ENCODE peak calls at places on chromosomes 2 and 18, in seven cellular contexts. H, B, J, O, E, W and D are unnamed samples.

GRCh38 chr2:30041884-30042283 is 104.9 kb upstream of the YPEL5 start:
- DNase-seq in H (no peak), B (no peak), J (no peak), O (no peak), E (no peak), W (no peak), D (no peak)

GRCh38 chr2:88265352-88265960 is 95.3 kb downstream of the THNSL2 start:
- DNase-seq in H (no peak), B (peak; percentile 40), J (no peak), O (no peak), E (no peak), W (no peak), D (no peak)

GRCh38 chr2:209908511-209908910 is 93.9 kb upstream of the RPE start:
- DNase-seq in H (no peak), B (no peak), J (no peak), O (no peak), E (no peak), W (no peak), D (no peak)

GRCh38 chr18:73645175-73645715 is 502.4 kb downstream of the FBXO15 start:
- DNase-seq in H (no peak), B (no peak), J (no peak), O (no peak), E (no peak), W (no peak), D (no peak)

GRCh38 chr2:96163768-96164429 is 18.7 kb upstream of the DUSP2 start:
- DNase-seq in H (no peak), B (peak; percentile 87), J (no peak), O (no peak), E (peak; percentile 34), W (no peak), D (no peak)

GRCh38 chr18:57561728-57562423 is 24.6 kb downstream of the FECH start:
- DNase-seq in H (no peak), B (no peak), J (no peak), O (no peak), E (no peak), W (no peak), D (no peak)

GRCh38 chr2:168034586-168034985 is 212.8 kb downstream of the STK39 start:
- DNase-seq in H (no peak), B (no peak), J (no peak), O (no peak), E (no peak), W (no peak), D (no peak)

GRCh38 chr2:25168256-25169072 is at the start of gene POMC:
- DNase-seq in H (peak; percentile 26), B (no peak), J (no peak), O (peak; percentile 55), E (no peak), W (no peak), D (no peak)

GRCh38 chr2:64018715-64019082 is 529 bp downstream of the VPS54 start:
- DNase-seq in H (no peak), B (no peak), J (peak; percentile 52), O (peak; percentile 75), E (peak; percentile 49), W (peak; percentile 48), D (no peak)

GRCh38 chr18:5958822-5959221 is 63.5 kb upstream of the TMEM200C start:
- DNase-seq in H (no peak), B (no peak), J (no peak), O (no peak), E (no peak), W (no peak), D (no peak)

GRCh38 chr2:67304300-67304890 is 92.7 kb upstream of the ETAA1 start:
- DNase-seq in H (no peak), B (no peak), J (no peak), O (no peak), E (no peak), W (no peak), D (no peak)

GRCh38 chr2:144512421-144513272 is 7.3 kb downstream of the ZEB2 start:
- DNase-seq in H (no peak), B (no peak), J (no peak), O (no peak), E (no peak), W (no peak), D (no peak)

GRCh38 chr18:59233017-59233410 is 13.1 kb downstream of the GRP start:
- DNase-seq in H (no peak), B (no peak), J (no peak), O (no peak), E (no peak), W (no peak), D (no peak)

GRCh38 chr18:59379772-59380530 is 20.9 kb upstream of the LMAN1 start:
- DNase-seq in H (no peak), B (no peak), J (no peak), O (no peak), E (no peak), W (no peak), D (no peak)

GRCh38 chr2:43197568-43197896 is 28.9 kb downstream of the ZFP36L2 start:
- DNase-seq in H (no peak), B (no peak), J (no peak), O (no peak), E (no peak), W (no peak), D (no peak)

GRCh38 chr18:79439201-79440023 is 43.7 kb downstream of the NFATC1 start:
- DNase-seq in H (peak; percentile 75), B (no peak), J (no peak), O (no peak), E (no peak), W (no peak), D (no peak)

GRCh38 chr18:45847119-45847518 is 21.6 kb downstream of the SIGLEC15 start:
- DNase-seq in H (no peak), B (no peak), J (no peak), O (no peak), E (no peak), W (no peak), D (no peak)

GRCh38 chr2:62653582-62654422 is 51.7 kb upstream of the EHBP1 start:
- DNase-seq in H (no peak), B (no peak), J (no peak), O (no peak), E (no peak), W (no peak), D (no peak)

GRCh38 chr2:37742286-37742685 is 70.8 kb upstream of the CDC42EP3 start:
- DNase-seq in H (no peak), B (no peak), J (no peak), O (no peak), E (no peak), W (no peak), D (no peak)

GRCh38 chr2:234848578-234848977 is 103.2 kb upstream of the SH3BP4 start:
- DNase-seq in H (no peak), B (no peak), J (no peak), O (no peak), E (no peak), W (no peak), D (no peak)

GRCh38 chr2:133495226-133495625 is 73.0 kb downstream of the NCKAP5 start:
- DNase-seq in H (no peak), B (no peak), J (no peak), O (no peak), E (no peak), W (no peak), D (no peak)

GRCh38 chr18:44731866-44732555 is 51.3 kb downstream of the SETBP1 start:
- DNase-seq in H (no peak), B (no peak), J (no peak), O (no peak), E (peak; percentile 70), W (no peak), D (no peak)

GRCh38 chr18:44733069-44733753 is 52.5 kb downstream of the SETBP1 start:
- DNase-seq in H (no peak), B (no peak), J (no peak), O (no peak), E (peak; percentile 90), W (peak; percentile 49), D (no peak)

GRCh38 chr18:44732604-44733003 is 51.9 kb downstream of the SETBP1 start:
- DNase-seq in H (no peak), B (no peak), J (no peak), O (no peak), E (no peak), W (no peak), D (no peak)

GRCh38 chr18:44735071-44735470 is 54.4 kb downstream of the SETBP1 start:
- DNase-seq in H (no peak), B (no peak), J (no peak), O (no peak), E (no peak), W (no peak), D (no peak)

DNA sequence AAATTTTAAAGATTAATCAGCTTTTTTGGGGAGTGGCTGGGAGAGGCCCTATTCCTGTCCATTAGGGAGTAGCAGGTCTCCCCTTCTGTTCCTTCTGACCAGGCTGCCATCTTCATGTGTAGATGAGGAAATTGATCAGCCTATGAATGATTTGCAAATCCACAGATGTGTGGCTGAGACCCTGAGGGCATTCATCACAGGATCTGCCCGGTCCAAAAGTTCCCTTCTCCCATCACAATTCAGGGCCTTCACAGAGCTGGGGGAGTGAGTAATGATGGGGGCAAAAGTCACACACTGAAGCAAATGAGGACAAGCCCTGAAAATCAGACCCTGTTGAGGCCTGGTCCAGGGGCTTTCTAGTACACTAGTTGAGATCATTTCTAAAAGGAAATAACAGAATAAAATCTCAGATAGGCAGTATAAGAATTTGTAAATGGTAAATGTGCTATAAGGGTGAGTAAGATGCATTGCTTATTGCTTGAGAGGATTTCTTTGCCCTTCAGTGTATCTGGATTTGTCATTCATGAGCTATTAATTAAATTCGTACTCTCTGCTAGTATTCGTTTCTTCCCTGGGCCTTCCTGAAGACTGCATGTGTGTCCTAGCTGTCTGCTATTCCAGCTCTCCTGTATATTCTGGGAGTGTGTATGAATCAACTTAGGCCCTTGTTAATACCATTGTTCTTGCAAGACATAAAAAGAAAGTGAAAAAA is 53.2 kb downstream of the SETBP1 start:
- DNase-seq in H (no peak), B (no peak), J (no peak), O (no peak), E (no peak), W (no peak), D (no peak)
- H3K27me3 ChIP-seq in H (no peaks in the 10 kb centered on the region), B (no peaks in the 10 kb centered on the region), J (no peaks in the 10 kb centered on the region), O (no peaks in the 10 kb centered on the region), E (no peaks in the 10 kb centered on the region), W (no peaks in the 10 kb centered on the region), D (no peaks in the 10 kb centered on the region)

DNA sequence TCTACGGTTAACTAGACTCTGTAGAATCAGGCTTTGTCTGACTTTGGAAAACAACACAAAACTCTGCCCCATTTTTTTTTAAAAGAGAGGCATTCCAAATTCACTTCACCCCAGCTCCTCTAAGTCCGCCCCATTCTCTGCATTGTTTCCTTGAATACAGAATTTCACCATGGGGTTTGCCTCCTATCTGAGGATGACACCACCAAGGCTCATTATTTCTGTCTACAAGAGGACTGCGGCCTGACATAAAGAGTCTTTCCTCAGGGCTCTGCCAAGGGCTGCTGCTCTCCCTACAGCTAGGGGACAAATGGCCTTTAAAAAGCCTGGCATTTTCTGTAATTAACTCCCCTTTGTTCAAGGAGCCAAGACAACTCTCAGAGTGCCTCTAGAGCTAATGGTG is 4.6 kb downstream of the CHST10 start:
- DNase-seq in H (no peak), B (no peak), J (no peak), O (no peak), E (no peak), W (no peak), D (no peak)
- H3K27ac ChIP-seq in H (no peak overlapping the region), B (no peak overlapping the region), J (no peak overlapping the region), O (no peak overlapping the region), E (no peak overlapping the region), W (no peak overlapping the region), D (no peak overlapping the region)

GRCh38 chr2:239263937-239264837 is 136.6 kb downstream of the HDAC4 start:
- DNase-seq in H (peak; percentile 31), B (no peak), J (no peak), O (no peak), E (peak; percentile 65), W (no peak), D (no peak)
- H3K4me1 ChIP-seq in H (peaks cover 92% of the 10 kb centered on the region), B (peaks cover 55% of the 10 kb centered on the region), J (peaks cover 48% of the 10 kb centered on the region), O (peaks cover 74% of the 10 kb centered on the region), E (peaks cover 31% of the 10 kb centered on the region), W (peaks cover 21% of the 10 kb centered on the region), D (peaks cover 93% of the 10 kb centered on the region)

GRCh38 chr2:70888925-70889715 is 46.6 kb upstream of the ATP6V1B1 start:
- DNase-seq in H (no peak), B (no peak), J (no peak), O (no peak), E (no peak), W (no peak), D (no peak)
- H3K27me3 ChIP-seq in H (peaks cover 3% of the 10 kb centered on the region), B (peaks cover 22% of the 10 kb centered on the region), J (no peaks in the 10 kb centered on the region), O (peaks cover 96% of the 10 kb centered on the region), E (peaks cover 83% of the 10 kb centered on the region), W (peaks cover 8% of the 10 kb centered on the region), D (peaks cover 88% of the 10 kb centered on the region)